ENCODE peak calls at places on chromosome 3, in four cellular contexts. L is A549, E is SK-N-SH, Q is K562. I is an unnamed sample.

GRCh38 chr3:36763111-36763849 is 1.1 kb downstream of the DCLK3 start:
- DNase-seq in L (no peak), Q (no peak), E (no peak), I (no peak)

GRCh38 chr3:177358968-177359600 is 161.8 kb upstream of the TBL1XR1 start:
- DNase-seq in L (peak; percentile 78), Q (peak; percentile 47), E (peak; percentile 47), I (no peak)

GRCh38 chr3:69716119-69716518 is 23.1 kb upstream of the MITF start:
- DNase-seq in L (no peak), E (no peak), Q (no peak), I (no peak)

GRCh38 chr3:13465236-13465958 is 14.7 kb upstream of the HDAC11 start:
- DNase-seq in L (no peak), Q (peak; percentile 2), E (no peak), I (no peak)

GRCh38 chr3:188391597-188391996 is 237.6 kb downstream of the LPP start:
- DNase-seq in L (no peak), E (no peak), Q (no peak), I (no peak)

GRCh38 chr3:134579266-134579665 is 71.6 kb downstream of the KY start:
- DNase-seq in Q (no peak), E (no peak), L (no peak), I (no peak)

GRCh38 chr3:101849714-101850326 is 506 bp downstream of the NFKBIZ start:
- DNase-seq in Q (peak; percentile 41), E (peak; percentile 76), L (peak; percentile 30), I (no peak)

GRCh38 chr3:159796226-159796625 is 192.4 kb upstream of the IL12A start:
- DNase-seq in E (no peak), Q (no peak), L (no peak), I (no peak)

GRCh38 chr3:29185706-29186105 is 95.2 kb upstream of the RBMS3 start:
- DNase-seq in Q (no peak), L (no peak), E (no peak), I (no peak)

GRCh38 chr3:36944012-36944640 is 728 bp downstream of the TRANK1 start:
- DNase-seq in L (peak; percentile 49), Q (no peak), E (peak; percentile 66), I (no peak)

GRCh38 chr3:151580592-151580991 is 119.7 kb upstream of the IGSF10 start:
- DNase-seq in L (peak; percentile 38), Q (no peak), E (no peak), I (no peak)

GRCh38 chr3:119125742-119126507 is 20.0 kb upstream of the TEX55 start:
- DNase-seq in L (no peak), E (no peak), Q (no peak), I (no peak)

GRCh38 chr3:100401674-100402036 is 316 bp downstream of the LNP1 start:
- DNase-seq in Q (peak; percentile 23), L (no peak), E (peak; percentile 20), I (no peak)

GRCh38 chr3:52481819-52482521 is 13.2 kb upstream of the STAB1 start:
- DNase-seq in L (peak; percentile 38), Q (peak; percentile 63), E (peak; percentile 72), I (no peak)

GRCh38 chr3:140629351-140630137 is 48.3 kb upstream of the TRIM42 start:
- DNase-seq in Q (no peak), E (no peak), L (peak; percentile 12), I (no peak)

GRCh38 chr3:108450444-108450843 is 60.0 kb downstream of the MYH15 start:
- DNase-seq in E (no peak), Q (no peak), L (no peak), I (no peak)

GRCh38 chr3:130621824-130622223 is 104.8 kb downstream of the COL6A6 start:
- DNase-seq in E (no peak), L (no peak), Q (no peak), I (no peak)

GRCh38 chr3:134642445-134643149 is 8.2 kb downstream of the KY start:
- DNase-seq in L (no peak), Q (no peak), E (no peak), I (no peak)

GRCh38 chr3:157388976-157389375 is 47.7 kb upstream of the PTX3 start:
- DNase-seq in E (no peak), L (no peak), Q (no peak), I (no peak)

GRCh38 chr3:186002884-186003472 is 65.2 kb upstream of the TRA2B start:
- DNase-seq in L (peak; percentile 31), Q (peak; percentile 33), E (peak; percentile 30), I (no peak)

GRCh38 chr3:120147072-120147871 is 53.0 kb upstream of the GSK3B start:
- DNase-seq in L (peak; percentile 32), E (no peak), Q (no peak), I (no peak)

GRCh38 chr3:42652611-42653302 is 740 bp upstream of the ZBTB47 start:
- DNase-seq in E (peak; percentile 27), L (peak; percentile 70), Q (peak; percentile 79), I (peak; percentile 16)

GRCh38 chr3:145719118-145719517 is 441.9 kb downstream of the PLOD2 start:
- DNase-seq in L (no peak), E (no peak), Q (no peak), I (no peak)

GRCh38 chr3:107753494-107753893 is 230.7 kb downstream of the BBX start:
- DNase-seq in Q (no peak), L (peak; percentile 43), E (peak; percentile 24), I (no peak)

GRCh38 chr3:10469406-10470119 is 35.8 kb downstream of the ATP2B2 start:
- DNase-seq in L (no peak), E (peak; percentile 56), Q (no peak), I (no peak)

GRCh38 chr3:2130726-2131125 is 32.1 kb downstream of the CNTN4 start:
- DNase-seq in E (no peak), Q (no peak), L (no peak), I (no peak)

GRCh38 chr3:50290116-50290745 is 2.0 kb downstream of the IFRD2 start:
- DNase-seq in E (no peak), L (no peak), Q (no peak), I (no peak)

GRCh38 chr3:188584958-188585689 is 431.2 kb downstream of the LPP start:
- DNase-seq in E (no peak), L (no peak), Q (no peak), I (no peak)

GRCh38 chr3:23325466-23326065 is 122.4 kb downstream of the UBE2E2 start:
- DNase-seq in L (no peak), E (no peak), Q (no peak), I (peak; percentile 30)

GRCh38 chr3:52171577-52172261 is 17.5 kb upstream of the POC1A start:
- DNase-seq in L (peak; percentile 18), E (no peak), Q (no peak), I (no peak)

GRCh38 chr3:41199866-41200668 is 762 bp downstream of the CTNNB1 start:
- DNase-seq in E (peak; percentile 85), Q (peak; percentile 73), L (no peak), I (no peak)

GRCh38 chr3:64805248-64805647 is 117.4 kb upstream of the ADAMTS9 start:
- DNase-seq in Q (no peak), L (no peak), E (no peak), I (no peak)

GRCh38 chr3:169300436-169300835 is 363.1 kb downstream of the MECOM start:
- DNase-seq in E (no peak), Q (no peak), L (no peak), I (no peak)

GRCh38 chr3:31114929-31115283 is 220.4 kb upstream of the GADL1 start:
- DNase-seq in L (no peak), E (no peak), Q (peak; percentile 17), I (no peak)

GRCh38 chr3:31117854-31118253 is 223.4 kb upstream of the GADL1 start:
- DNase-seq in L (no peak), E (no peak), Q (no peak), I (no peak)

GRCh38 chr3:31116651-31117050 is 222.2 kb upstream of the GADL1 start:
- DNase-seq in Q (no peak), L (no peak), E (no peak), I (no peak)
- TF ChIP-seq RCOR1 in Q (no peak), L (no peak), E (no peak), I (no peak)

GRCh38 chr3:99119312-99119810 is 217.9 kb upstream of the DCBLD2 start:
- DNase-seq in Q (no peak), L (no peak), E (no peak), I (no peak)
- TF ChIP-seq CHD2 in Q (no peak), L (no peak), E (no peak), I (no peak)

GRCh38 chr3:155270485-155271342 is 22.8 kb downstream of the STRIT1 start:
- DNase-seq in E (no peak), Q (peak; percentile 22), L (no peak), I (no peak)
- TF ChIP-seq RCOR1 in E (no peak), Q (no peak), L (no peak), I (no peak)

GRCh38 chr3:71903141-71903540 is 118.2 kb upstream of the PROK2 start:
- DNase-seq in L (no peak), Q (no peak), E (no peak), I (no peak)

GRCh38 chr3:71902258-71903128 is 117.5 kb upstream of the PROK2 start:
- DNase-seq in L (no peak), Q (no peak), E (no peak), I (no peak)

GRCh38 chr3:71910107-71910506 is 125.2 kb upstream of the PROK2 start:
- DNase-seq in E (no peak), L (no peak), Q (no peak), I (no peak)

GRCh38 chr3:71908001-71908400 is 123.1 kb upstream of the PROK2 start:
- DNase-seq in E (peak; percentile 74), L (no peak), Q (no peak), I (no peak)

GRCh38 chr3:71905426-71905825 is 120.5 kb upstream of the PROK2 start:
- DNase-seq in Q (no peak), E (no peak), L (no peak), I (peak; percentile 38)
- TF ChIP-seq CHD2 in Q (no peak), E (no peak), L (no peak), I (no peak)

GRCh38 chr3:184659797-184660301 is 52.0 kb downstream of the MAGEF1 start:
- DNase-seq in E (peak; percentile 74), L (no peak), Q (peak; percentile 34), I (no peak)
- TF ChIP-seq RCOR1 in E (no peak), L (no peak), Q (no peak), I (no peak)

GRCh38 chr3:30751610-30752299 is 142.7 kb downstream of the GADL1 start:
- DNase-seq in L (peak; percentile 36), Q (no peak), E (peak; percentile 24), I (peak; percentile 11)
- TF ChIP-seq CHD2 in L (no peak), Q (no peak), E (no peak), I (no peak)

GRCh38 chr3:150333482-150333881 is 74.6 kb upstream of the TSC22D2 start:
- DNase-seq in Q (no peak), E (no peak), L (no peak), I (no peak)
- TF ChIP-seq RCOR1 in Q (no peak), E (no peak), L (no peak), I (no peak)

DNA sequence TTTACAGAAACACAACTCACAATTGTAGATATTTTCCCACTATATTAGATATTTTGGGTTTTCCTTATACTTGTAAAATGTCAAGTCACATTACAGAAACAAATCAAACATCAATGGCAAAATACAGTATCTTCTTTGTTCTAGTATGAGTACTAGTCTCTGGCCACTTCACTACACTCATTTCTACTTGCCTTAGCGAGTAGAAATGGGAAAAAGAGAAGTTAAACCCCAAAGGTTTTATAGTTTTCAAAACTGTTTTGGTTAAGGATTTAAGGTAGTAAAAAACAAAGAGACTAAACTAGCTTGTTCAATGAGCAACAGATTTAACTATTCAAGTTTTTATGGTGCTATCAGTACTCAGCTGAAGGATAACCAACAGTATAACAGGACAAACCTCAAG is 81.7 kb downstream of the BTD start:
- DNase-seq in E (no peak), Q (no peak), L (no peak), I (no peak)
- TF ChIP-seq CHD2 in E (no peak), Q (no peak), L (no peak), I (no peak)